ENCODE peak calls at places on chromosomes 7 and 10, in five cellular contexts. D is stimulated activated CD4-positive, alpha-beta T cell treated with anti-CD3 and anti-CD28 coated beads, Interleukin-4, amount 100 ng/mL, for 48 hours; G is T-helper 9 cell; R is A549; U is skeletal muscle cell. B is an unnamed sample.

GRCh38 chr10:4561301-4561700 is 264.7 kb upstream of the AKR1E2 start:
- DNase-seq in D (no peak), G (no peak), U (no peak), R (no peak), B (no peak)

GRCh38 chr10:13969118-13969791 is 361.5 kb downstream of the FRMD4A start:
- DNase-seq in R (no peak), U (no peak), G (no peak), D (no peak), B (no peak)

GRCh38 chr7:121954803-121955202 is 81.8 kb downstream of the PTPRZ1 start:
- DNase-seq in G (no peak), U (peak), R (no peak), D (no peak), B (no peak)

GRCh38 chr10:113539789-113540188 is 13.1 kb upstream of the HABP2 start:
- DNase-seq in U (peak), R (no peak), D (no peak), G (no peak), B (peak)

GRCh38 chr7:37495574-37496184 is 47.0 kb upstream of the ELMO1 start:
- DNase-seq in D (no peak), R (peak), G (no peak), U (no peak), B (peak)

GRCh38 chr7:101728888-101729883 is 88.2 kb upstream of the CUX1 start:
- DNase-seq in G (no peak), U (peak), D (no peak), R (peak), B (peak)

GRCh38 chr10:24208661-24209420 is at the start of gene KIAA1217:
- DNase-seq in U (no peak), R (no peak), G (no peak), D (no peak), B (no peak)

GRCh38 chr7:25947669-25948516 is 204.1 kb upstream of the NFE2L3 start:
- DNase-seq in D (no peak), U (no peak), R (no peak), G (no peak), B (peak)

GRCh38 chr7:42886129-42886528 is 25.7 kb downstream of the C7orf25 start:
- DNase-seq in D (no peak), G (no peak), R (peak), U (no peak), B (peak)

GRCh38 chr10:3757638-3758490 is 27.1 kb downstream of the KLF6 start:
- DNase-seq in G (peak), U (no peak), R (no peak), D (peak), B (no peak)

GRCh38 chr7:43528581-43529354 is 54.1 kb upstream of the STK17A start:
- DNase-seq in G (no peak), U (no peak), R (no peak), D (no peak), B (no peak)

GRCh38 chr7:30800785-30801252 is 29.6 kb downstream of the MINDY4 start:
- DNase-seq in D (peak), G (no peak), U (peak), R (peak), B (peak)

GRCh38 chr10:119131512-119132240 is 27.8 kb downstream of the DENND10 start:
- DNase-seq in R (peak), G (no peak), D (no peak), U (no peak), B (peak)

GRCh38 chr7:40883826-40884225 is 749.0 kb downstream of the SUGCT start:
- DNase-seq in R (no peak), D (no peak), G (no peak), U (no peak), B (no peak)